ENCODE peak calls at places on chromosomes 1 and 21, in eight cellular contexts. S is ovary; F is nephron progenitor cell; V is H9; K is fibroblast of the conjunctiva; P is stimulated activated CD4-positive, alpha-beta T cell treated with anti-CD3 and anti-CD28 coated beads, Interleukin-12 subunit alpha, Interleukin-12 subunit beta, amount 100 ng/mL, for 4 hours; Z is C1 segment of cervical spinal cord; Q is right cardiac atrium. H is an unnamed sample.

GRCh38 chr1:156435551-156436318 is 64.8 kb downstream of the MEF2D start:
- DNase-seq in S (no peak), F (peak; percentile 37), V (no peak), K (no peak), P (peak; percentile 27), Z (no peak), Q (no peak), H (no peak)

GRCh38 chr1:229406798-229407197 is 27.1 kb downstream of the ACTA1 start:
- DNase-seq in S (no peak), F (peak; percentile 62), V (peak; percentile 69), K (no peak), P (no peak), Z (no peak), Q (no peak), H (no peak)

GRCh38 chr21:45049725-45050359 is 24.5 kb upstream of the ADARB1 start:
- DNase-seq in S (no peak), F (no peak), V (no peak), K (no peak), P (no peak), Z (no peak), Q (no peak), H (no peak)

GRCh38 chr1:71080782-71081696 is at the start of gene ZRANB2:
- DNase-seq in S (peak; percentile 89), F (peak; percentile 83), V (peak; percentile 94), K (peak; percentile 95), P (peak; percentile 86), Z (peak; percentile 36), Q (peak; percentile 90), H (peak; percentile 87)

GRCh38 chr1:47752048-47752451 is 245.1 kb downstream of the TRABD2B start:
- DNase-seq in S (no peak), F (peak; percentile 47), V (no peak), K (no peak), P (no peak), Z (no peak), Q (no peak), H (peak; percentile 81)

GRCh38 chr1:184025242-184025675 is 12.3 kb downstream of the COLGALT2 start:
- DNase-seq in S (no peak), F (no peak), V (no peak), K (peak; percentile 90), P (no peak), Z (no peak), Q (no peak), H (no peak)

GRCh38 chr1:7339953-7340352 is 431.1 kb upstream of the VAMP3 start:
- DNase-seq in S (no peak), F (no peak), V (no peak), K (peak; percentile 5), P (no peak), Z (no peak), Q (no peak), H (no peak)

GRCh38 chr1:163120372-163120771 is 51.2 kb downstream of the RGS4 start:
- DNase-seq in S (no peak), F (no peak), V (no peak), K (no peak), P (no peak), Z (no peak), Q (no peak), H (no peak)

GRCh38 chr21:32516729-32517649 is 68.3 kb downstream of the TCP10L start:
- DNase-seq in S (no peak), F (no peak), V (no peak), K (peak; percentile 29), P (no peak), Z (no peak), Q (peak; percentile 70), H (no peak)

GRCh38 chr21:42847726-42848125 is 31.6 kb downstream of the WDR4 start:
- DNase-seq in S (no peak), F (no peak), V (no peak), K (no peak), P (no peak), Z (no peak), Q (no peak), H (no peak)

GRCh38 chr21:45282283-45283018 is 5.2 kb downstream of the POFUT2 start:
- DNase-seq in S (peak; percentile 8), F (no peak), V (peak; percentile 10), K (no peak), P (no peak), Z (no peak), Q (peak; percentile 7), H (no peak)

GRCh38 chr21:26962516-26963305 is 4.2 kb downstream of the ADAMTS5 start:
- DNase-seq in S (no peak), F (no peak), V (no peak), K (peak; percentile 64), P (no peak), Z (no peak), Q (no peak), H (no peak)

GRCh38 chr1:199273837-199274379 is 635.1 kb downstream of the PTPRC start:
- DNase-seq in S (no peak), F (no peak), V (peak; percentile 33), K (no peak), P (no peak), Z (no peak), Q (no peak), H (no peak)

GRCh38 chr21:26732442-26733221 is 112.6 kb downstream of the ADAMTS1 start:
- DNase-seq in S (peak; percentile 24), F (peak; percentile 61), V (peak; percentile 73), K (peak; percentile 31), P (peak; percentile 20), Z (no peak), Q (peak; percentile 41), H (peak; percentile 28)

GRCh38 chr1:214427871-214428277 is 123.5 kb downstream of the PTPN14 start:
- DNase-seq in S (no peak), F (no peak), V (peak; percentile 42), K (no peak), P (peak; percentile 8), Z (no peak), Q (no peak), H (no peak)

GRCh38 chr21:31558839-31559367 is 100.6 kb upstream of the SOD1 start:
- DNase-seq in S (peak; percentile 91), F (peak; percentile 94), V (peak; percentile 97), K (peak; percentile 89), P (peak; percentile 87), Z (peak; percentile 44), Q (peak; percentile 93), H (peak; percentile 93)

GRCh38 chr21:45630066-45630694 is 13.3 kb upstream of the PCBP3 start:
- DNase-seq in S (no peak), F (no peak), V (peak; percentile 19), K (no peak), P (no peak), Z (no peak), Q (no peak), H (no peak)

GRCh38 chr1:54114955-54115354 is 37.8 kb downstream of the CDCP2 start:
- DNase-seq in S (no peak), F (peak; percentile 65), V (no peak), K (no peak), P (no peak), Z (no peak), Q (no peak), H (no peak)

GRCh38 chr1:223708651-223709268 is 3.6 kb upstream of the CAPN2 start:
- DNase-seq in S (no peak), F (no peak), V (no peak), K (no peak), P (no peak), Z (no peak), Q (peak; percentile 35), H (no peak)

GRCh38 chr1:184483101-184483813 is 96.4 kb downstream of the C1orf21 start:
- DNase-seq in S (no peak), F (no peak), V (no peak), K (peak; percentile 34), P (no peak), Z (no peak), Q (peak; percentile 39), H (no peak)

GRCh38 chr1:47725732-47726495 is 271.3 kb downstream of the TRABD2B start:
- DNase-seq in S (peak; percentile 61), F (peak; percentile 85), V (peak; percentile 86), K (peak; percentile 65), P (peak; percentile 62), Z (no peak), Q (peak; percentile 75), H (peak; percentile 80)

GRCh38 chr1:25148673-25149300 is 83.5 kb downstream of the SYF2 start:
- DNase-seq in S (no peak), F (no peak), V (peak; percentile 52), K (no peak), P (no peak), Z (no peak), Q (no peak), H (no peak)

GRCh38 chr1:65469889-65470340 is 49.4 kb downstream of the LEPR start:
- DNase-seq in S (no peak), F (no peak), V (no peak), K (peak; percentile 57), P (no peak), Z (no peak), Q (peak; percentile 20), H (no peak)

GRCh38 chr1:211951856-211952255 is 83.5 kb downstream of the INTS7 start:
- DNase-seq in S (no peak), F (no peak), V (no peak), K (no peak), P (no peak), Z (no peak), Q (no peak), H (no peak)

GRCh38 chr21:39313042-39313456 is 383 bp downstream of the BRWD1 start:
- DNase-seq in S (peak; percentile 75), F (peak; percentile 47), V (peak; percentile 46), K (no peak), P (peak; percentile 13), Z (no peak), Q (no peak), H (peak; percentile 33)

GRCh38 chr1:147504801-147505303 is 36.4 kb upstream of the BCL9 start:
- DNase-seq in S (peak; percentile 64), F (peak; percentile 63), V (peak; percentile 94), K (no peak), P (no peak), Z (no peak), Q (no peak), H (no peak)

GRCh38 chr21:36330904-36331303 is 10.9 kb downstream of the MORC3 start:
- DNase-seq in S (peak; percentile 37), F (peak; percentile 19), V (no peak), K (peak; percentile 49), P (peak; percentile 23), Z (no peak), Q (peak; percentile 26), H (no peak)

GRCh38 chr1:233326319-233326994 is 1.1 kb upstream of the MAP3K21 start:
- DNase-seq in S (peak; percentile 19), F (no peak), V (no peak), K (no peak), P (no peak), Z (no peak), Q (no peak), H (peak; percentile 56)

GRCh38 chr1:226682841-226683800 is 56.0 kb downstream of the ITPKB start:
- DNase-seq in S (no peak), F (no peak), V (no peak), K (no peak), P (no peak), Z (no peak), Q (no peak), H (no peak)

GRCh38 chr1:112866981-112867380 is 89.0 kb downstream of the SLC16A1 start:
- DNase-seq in S (no peak), F (no peak), V (no peak), K (no peak), P (no peak), Z (no peak), Q (no peak), H (no peak)

GRCh38 chr1:32881291-32881690 is 5.0 kb upstream of the HPCA start:
- DNase-seq in S (no peak), F (no peak), V (no peak), K (no peak), P (no peak), Z (no peak), Q (no peak), H (no peak)

GRCh38 chr1:58891347-58891746 is 107.5 kb upstream of the JUN start:
- DNase-seq in S (no peak), F (no peak), V (no peak), K (no peak), P (no peak), Z (no peak), Q (no peak), H (no peak)

GRCh38 chr1:8987881-8988617 is 38.2 kb downstream of the SLC2A7 start:
- DNase-seq in S (peak; percentile 73), F (peak; percentile 80), V (peak; percentile 68), K (no peak), P (peak; percentile 76), Z (no peak), Q (peak; percentile 47), H (peak; percentile 60)

GRCh38 chr1:247110627-247111258 is 6.6 kb upstream of the ZNF669 start:
- DNase-seq in S (no peak), F (no peak), V (peak; percentile 36), K (no peak), P (peak; percentile 41), Z (no peak), Q (peak; percentile 20), H (no peak)